ENCODE peak calls at places on chromosome 12, in eight cellular contexts. K, W, J, T, X, I, N and C are unnamed samples.

GRCh38 chr12:54053625-54054441 is at the start of gene HOXC4:
- DNase-seq in K (peak; percentile 62), J (no peak), T (no peak), N (no peak), W (no peak), I (peak; percentile 60), X (no peak), C (peak; percentile 38)

GRCh38 chr12:12167847-12168246 is 97.1 kb downstream of the BCL2L14 start:
- DNase-seq in I (no peak), K (no peak), T (no peak), N (no peak), W (no peak), X (no peak), J (no peak), C (no peak)

GRCh38 chr12:121939190-121939589 is 20.8 kb downstream of the CFAP251 start:
- DNase-seq in W (no peak), T (no peak), I (no peak), X (peak; percentile 72), K (no peak), N (no peak), J (no peak), C (no peak)

GRCh38 chr12:106154781-106155273 is 16.1 kb upstream of the NUAK1 start:
- DNase-seq in W (no peak), X (no peak), T (no peak), K (no peak), N (no peak), J (no peak), I (no peak), C (no peak)

GRCh38 chr12:96501139-96501741 is 11.9 kb downstream of the CFAP54 start:
- DNase-seq in J (peak; percentile 22), N (peak; percentile 72), I (peak; percentile 61), X (peak; percentile 90), K (peak; percentile 77), T (no peak), W (no peak), C (no peak)

GRCh38 chr12:55068416-55069010 is 48.7 kb downstream of the NEUROD4 start:
- DNase-seq in X (peak; percentile 69), N (no peak), T (no peak), K (peak; percentile 44), I (peak; percentile 85), J (no peak), W (no peak), C (peak; percentile 47)

GRCh38 chr12:98388126-98388525 is 127.3 kb upstream of the TMPO start:
- DNase-seq in K (no peak), I (no peak), N (no peak), W (no peak), X (no peak), T (no peak), J (no peak), C (no peak)

GRCh38 chr12:65278576-65279386 is at the start of gene MSRB3:
- DNase-seq in I (peak; percentile 66), T (peak; percentile 92), K (no peak), W (no peak), X (peak; percentile 51), N (peak; percentile 18), J (peak; percentile 45), C (peak; percentile 81)

GRCh38 chr12:98416845-98417244 is 98.5 kb upstream of the TMPO start:
- DNase-seq in J (no peak), K (no peak), W (no peak), X (peak; percentile 10), N (no peak), T (no peak), I (peak; percentile 77), C (no peak)

GRCh38 chr12:52042706-52043385 is 8.4 kb upstream of the NR4A1 start:
- DNase-seq in T (no peak), I (no peak), X (no peak), K (no peak), N (no peak), W (no peak), J (no peak), C (no peak)

GRCh38 chr12:117468016-117468415 is 106.6 kb upstream of the NOS1 start:
- DNase-seq in J (no peak), K (no peak), X (no peak), N (no peak), T (no peak), I (no peak), W (no peak), C (no peak)

GRCh38 chr12:12176402-12176801 is 90.4 kb downstream of the LRP6 start:
- DNase-seq in N (no peak), I (no peak), K (no peak), W (no peak), T (no peak), X (no peak), J (no peak), C (no peak)

GRCh38 chr12:18752280-18752920 is 14.5 kb downstream of the CAPZA3 start:
- DNase-seq in X (no peak), W (no peak), N (peak; percentile 7), K (no peak), I (no peak), T (no peak), J (peak; percentile 98), C (peak; percentile 30)

GRCh38 chr12:131038961-131039360 is 85.3 kb downstream of the ADGRD1 start:
- DNase-seq in I (no peak), X (no peak), T (no peak), N (no peak), W (no peak), J (no peak), K (no peak), C (no peak)

GRCh38 chr12:30440826-30441602 is 254.7 kb downstream of the IPO8 start:
- DNase-seq in N (no peak), X (peak; percentile 52), T (no peak), W (no peak), K (no peak), J (no peak), I (peak; percentile 58), C (peak; percentile 52)

GRCh38 chr12:23093488-23093887 is 468.5 kb downstream of the ETNK1 start:
- DNase-seq in T (no peak), J (no peak), I (no peak), N (no peak), K (no peak), W (no peak), X (no peak), C (no peak)

GRCh38 chr12:127214196-127214595 is 1052.8 kb upstream of the TMEM132C start:
- DNase-seq in N (no peak), I (no peak), T (no peak), J (no peak), W (no peak), X (no peak), K (no peak), C (no peak)